ENCODE peak calls at places on chromosomes 12 and 14, in four cellular contexts. O, W, E and X are unnamed samples.

GRCh38 chr14:28102814-28103213 is 663.8 kb upstream of the FOXG1 start:
- DNase-seq in O (peak; percentile 45), W (no peak), E (no peak), X (no peak)

GRCh38 chr12:13277278-13277677 is 80.8 kb downstream of the EMP1 start:
- DNase-seq in O (no peak), W (no peak), E (no peak), X (no peak)

GRCh38 chr14:89855961-89856360 is 98.6 kb downstream of the EFCAB11 start:
- DNase-seq in O (no peak), W (no peak), E (peak; percentile 43), X (no peak)

GRCh38 chr12:24546661-24547060 is 402.2 kb downstream of the BCAT1 start:
- DNase-seq in O (no peak), W (no peak), E (no peak), X (no peak)

GRCh38 chr12:76623929-76624328 is 64.4 kb upstream of the OSBPL8 start:
- DNase-seq in O (peak; percentile 28), W (no peak), E (no peak), X (no peak)

GRCh38 chr14:91361236-91361811 is 56.3 kb downstream of the CCDC88C start:
- DNase-seq in O (no peak), W (no peak), E (no peak), X (no peak)

GRCh38 chr12:80165741-80166140 is 66.4 kb downstream of the OTOGL start:
- DNase-seq in O (no peak), W (no peak), E (no peak), X (no peak)

GRCh38 chr14:74459289-74459946 is 33.4 kb upstream of the SYNDIG1L start:
- DNase-seq in O (peak; percentile 69), W (no peak), E (peak; percentile 8), X (peak; percentile 77)

GRCh38 chr12:5191803-5192538 is 148.3 kb downstream of the KCNA5 start:
- DNase-seq in O (no peak), W (no peak), E (no peak), X (no peak)

GRCh38 chr12:104695453-104696148 is 238.9 kb downstream of the CHST11 start:
- DNase-seq in O (peak; percentile 94), W (peak; percentile 57), E (peak; percentile 59), X (peak; percentile 78)

GRCh38 chr14:84006643-84007137 is 1523.3 kb upstream of the FLRT2 start:
- DNase-seq in O (no peak), W (no peak), E (no peak), X (no peak)

GRCh38 chr14:76329150-76329881 is 46.6 kb upstream of the ESRRB start:
- DNase-seq in O (no peak), W (no peak), E (no peak), X (no peak)

GRCh38 chr14:53626771-53627170 is 329.9 kb downstream of the BMP4 start:
- DNase-seq in O (no peak), W (no peak), E (no peak), X (no peak)

GRCh38 chr14:76917759-76918175 is 91.6 kb downstream of the LRRC74A start:
- DNase-seq in O (peak; percentile 69), W (no peak), E (no peak), X (no peak)

GRCh38 chr14:100201701-100202100 is 37.2 kb upstream of the YY1 start:
- DNase-seq in O (no peak), W (no peak), E (no peak), X (no peak)
- H3K4me3 ChIP-seq in O (no peak overlapping the region), W (no peak overlapping the region), E (no peak overlapping the region), X (no peak overlapping the region)

GRCh38 chr12:49744363-49744885 is 3.1 kb downstream of the TMBIM6 start:
- DNase-seq in O (no peak), W (no peak), E (no peak), X (no peak)
- H3K4me3 ChIP-seq in O (no peak overlapping the region), W (no peak overlapping the region), E (no peak overlapping the region), X (no peak overlapping the region)

GRCh38 chr14:59301354-59301753 is 112.9 kb downstream of the DAAM1 start:
- DNase-seq in O (no peak), W (no peak), E (no peak), X (no peak)
- H3K4me3 ChIP-seq in O (no peak overlapping the region), W (no peak overlapping the region), E (no peak overlapping the region), X (no peak overlapping the region)

DNA sequence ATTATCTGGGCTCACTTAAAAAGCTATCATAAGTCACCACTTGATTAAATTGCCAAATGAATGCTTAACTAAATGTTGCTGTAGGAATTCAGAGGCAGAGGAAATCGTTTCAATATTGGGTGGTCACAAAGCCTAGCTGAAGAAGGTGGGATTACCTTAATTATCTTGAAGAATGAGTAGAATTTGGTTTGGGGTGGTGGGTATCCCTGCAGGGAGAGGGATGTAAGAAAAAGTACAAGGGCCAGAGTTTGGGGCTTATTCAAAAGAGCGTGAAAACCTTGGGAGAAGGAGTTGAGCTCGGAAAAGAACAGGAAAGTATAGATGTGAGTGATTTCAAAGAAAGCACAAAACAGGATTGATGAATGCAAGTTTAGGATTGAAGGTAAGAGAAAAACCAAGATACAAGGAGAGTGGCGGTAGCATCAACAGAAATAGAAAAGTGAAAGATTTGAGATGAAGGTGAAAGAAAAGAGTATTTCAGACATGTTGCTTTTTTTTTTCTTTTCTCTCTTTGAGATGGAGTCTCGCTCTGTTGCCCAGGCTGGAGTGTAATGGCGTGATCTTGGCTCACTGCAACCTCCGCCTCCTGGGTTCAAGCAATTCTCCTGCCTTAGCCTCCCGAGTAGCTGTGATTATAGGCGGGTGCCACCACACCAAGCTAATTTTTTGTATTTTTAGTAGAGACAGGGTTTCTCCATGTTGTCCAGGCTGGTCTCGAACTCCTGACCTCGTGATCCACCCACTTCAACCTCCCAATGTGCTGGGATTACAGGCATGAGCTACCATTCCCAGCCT is 1.7 kb downstream of the BRMS1L start:
- DNase-seq in O (no peak), W (no peak), E (no peak), X (no peak)
- H3K4me3 ChIP-seq in O (peak overlapping the region; percentile 69), W (no peak overlapping the region), E (no peak overlapping the region), X (peak overlapping the region; percentile 70)

GRCh38 chr14:61749867-61750266 is 12.4 kb upstream of the SNAPC1 start:
- DNase-seq in O (no peak), W (no peak), E (no peak), X (no peak)

GRCh38 chr14:61747342-61747741 is 14.9 kb upstream of the SNAPC1 start:
- DNase-seq in O (no peak), W (no peak), E (no peak), X (no peak)

GRCh38 chr14:61751475-61751989 is 10.7 kb upstream of the SNAPC1 start:
- DNase-seq in O (no peak), W (no peak), E (no peak), X (no peak)

GRCh38 chr14:61750708-61751474 is 11.3 kb upstream of the SNAPC1 start:
- DNase-seq in O (peak; percentile 86), W (peak; percentile 73), E (no peak), X (no peak)

GRCh38 chr14:61749264-61749663 is 13.0 kb upstream of the SNAPC1 start:
- DNase-seq in O (no peak), W (no peak), E (no peak), X (no peak)
- H3K4me3 ChIP-seq in O (peak overlapping the region; percentile 49), W (no peak overlapping the region), E (peak overlapping the region; percentile 31), X (no peak overlapping the region)